ENCODE peak calls at places on chromosomes 1 and 21, in seven cellular contexts. C is colonic mucosa, E is AG04450, J is astrocyte, Q is GM06990, U is heart right ventricle, S is HFF-Myc. M is an unnamed sample.

GRCh38 chr1:213689260-213689659 is 298.5 kb upstream of the PROX1 start:
- DNase-seq in C (no peak), E (no peak), J (no peak), Q (no peak), U (no peak), S (no peak), M (no peak)

GRCh38 chr1:19616489-19616888 is 27.6 kb upstream of the NBL1 start:
- DNase-seq in C (no peak), E (no peak), J (no peak), Q (no peak), U (no peak), S (no peak), M (peak)

GRCh38 chr1:32470991-32471694 is 6.3 kb downstream of the ZBTB8B start:
- DNase-seq in C (no peak), E (no peak), J (no peak), Q (peak), U (no peak), S (no peak), M (no peak)

GRCh38 chr1:110370827-110371226 is 20.0 kb downstream of the SLC16A4 start:
- DNase-seq in C (no peak), E (no peak), J (peak), Q (no peak), U (no peak), S (no peak), M (peak)

GRCh38 chr21:35995522-35996088 is 64.7 kb downstream of the SETD4 start:
- DNase-seq in C (no peak), E (no peak), J (peak), Q (no peak), U (no peak), S (no peak), M (no peak)

GRCh38 chr1:36512842-36513241 is 30.1 kb upstream of the CSF3R start:
- DNase-seq in C (no peak), E (no peak), J (no peak), Q (no peak), U (no peak), S (no peak), M (no peak)

GRCh38 chr1:241408170-241408569 is 51.2 kb upstream of the RGS7 start:
- DNase-seq in C (no peak), E (no peak), J (no peak), Q (no peak), U (no peak), S (no peak), M (peak)

GRCh38 chr1:8302181-8302681 is 15.7 kb upstream of the SLC45A1 start:
- DNase-seq in C (no peak), E (no peak), J (peak), Q (no peak), U (no peak), S (no peak), M (no peak)

GRCh38 chr1:245686446-245687030 is 531.8 kb downstream of the KIF26B start:
- DNase-seq in C (no peak), E (no peak), J (no peak), Q (no peak), U (no peak), S (no peak), M (no peak)

GRCh38 chr1:245687129-245687635 is 532.4 kb downstream of the KIF26B start:
- DNase-seq in C (no peak), E (no peak), J (peak), Q (no peak), U (no peak), S (no peak), M (no peak)

GRCh38 chr1:245686006-245686405 is 531.2 kb downstream of the KIF26B start:
- DNase-seq in C (no peak), E (no peak), J (no peak), Q (no peak), U (no peak), S (no peak), M (no peak)

GRCh38 chr1:245688536-245689453 is 534.0 kb downstream of the KIF26B start:
- DNase-seq in C (no peak), E (no peak), J (no peak), Q (no peak), U (no peak), S (no peak), M (no peak)

DNA sequence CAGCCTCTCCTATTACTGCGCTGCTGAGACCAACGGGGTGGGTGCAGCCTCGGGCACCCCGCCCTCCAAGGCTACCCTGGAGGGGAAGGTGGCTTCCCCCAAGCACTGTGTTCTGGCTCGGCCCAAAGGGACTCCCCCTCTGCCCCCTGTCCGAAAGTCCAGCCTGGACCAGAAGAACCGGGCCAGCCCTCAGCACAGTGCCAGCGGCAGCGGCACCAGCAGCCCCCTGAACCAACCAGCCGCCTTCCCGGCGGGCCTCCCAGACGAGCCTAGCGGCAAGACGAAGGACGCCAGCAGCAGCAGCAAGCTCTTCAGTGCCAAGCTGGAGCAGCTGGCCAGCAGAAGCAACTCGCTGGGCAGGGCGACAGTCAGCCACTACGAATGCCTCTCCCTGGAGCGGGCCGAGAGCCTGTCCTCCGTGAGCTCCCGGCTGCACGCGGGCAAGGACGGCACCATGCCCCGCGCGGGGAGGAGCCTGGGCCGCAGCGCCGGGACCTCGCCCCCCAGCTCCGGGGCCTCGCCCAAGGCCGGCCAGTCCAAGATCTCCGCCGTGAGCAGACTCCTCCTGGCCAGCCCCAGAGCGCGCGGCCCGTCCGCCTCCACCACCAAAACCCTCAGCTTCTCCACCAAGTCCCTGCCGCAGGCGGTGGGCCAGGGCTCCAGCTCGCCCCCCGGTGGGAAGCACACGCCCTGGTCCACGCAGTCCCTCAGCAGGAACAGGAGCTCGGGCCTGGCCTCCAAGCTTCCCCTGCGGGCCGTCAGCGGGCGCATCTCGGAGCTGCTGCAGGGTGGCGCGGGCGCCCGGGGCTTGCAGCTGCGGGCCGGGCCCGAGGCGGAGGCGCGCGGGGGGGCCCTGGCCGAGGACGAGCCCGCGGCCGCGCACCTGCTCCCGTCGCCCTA is 533.1 kb downstream of the KIF26B start:
- DNase-seq in C (no peak), E (no peak), J (peak), Q (no peak), U (no peak), S (no peak), M (no peak)
- TF ChIP-seq CTCF in C (no peak), E (peak), J (no peak), Q (no peak), U (no peak), S (no peak), M (no peak)

GRCh38 chr1:159790237-159790917 is 9.6 kb downstream of the DUSP23 start:
- DNase-seq in C (no peak), E (no peak), J (no peak), Q (no peak), U (no peak), S (no peak), M (peak)
- H3K4me3 ChIP-seq in C (no peak), E (no peak), J (no peak), Q (no peak), U (no peak), S (no peak), M (no peak)

GRCh38 chr1:76381450-76382108 is 307.0 kb downstream of the ST6GALNAC3 start:
- DNase-seq in C (no peak), E (peak), J (peak), Q (no peak), U (no peak), S (no peak), M (peak)
- TF ChIP-seq CTCF in C (no peak), E (no peak), J (no peak), Q (no peak), U (no peak), S (no peak), M (no peak)

GRCh38 chr1:153563339-153563952 is 2.2 kb downstream of the S100A2 start:
- DNase-seq in C (no peak), E (no peak), J (no peak), Q (no peak), U (no peak), S (no peak), M (no peak)

GRCh38 chr1:153563991-153564390 is 1.7 kb downstream of the S100A2 start:
- DNase-seq in C (no peak), E (no peak), J (no peak), Q (no peak), U (no peak), S (no peak), M (no peak)

GRCh38 chr1:153566414-153567371 is 1.0 kb upstream of the S100A2 start:
- DNase-seq in C (peak), E (peak), J (peak), Q (peak), U (peak), S (peak), M (peak)

GRCh38 chr1:153567621-153568366 is 2.1 kb upstream of the S100A2 start:
- DNase-seq in C (peak), E (no peak), J (peak), Q (no peak), U (no peak), S (no peak), M (no peak)

DNA sequence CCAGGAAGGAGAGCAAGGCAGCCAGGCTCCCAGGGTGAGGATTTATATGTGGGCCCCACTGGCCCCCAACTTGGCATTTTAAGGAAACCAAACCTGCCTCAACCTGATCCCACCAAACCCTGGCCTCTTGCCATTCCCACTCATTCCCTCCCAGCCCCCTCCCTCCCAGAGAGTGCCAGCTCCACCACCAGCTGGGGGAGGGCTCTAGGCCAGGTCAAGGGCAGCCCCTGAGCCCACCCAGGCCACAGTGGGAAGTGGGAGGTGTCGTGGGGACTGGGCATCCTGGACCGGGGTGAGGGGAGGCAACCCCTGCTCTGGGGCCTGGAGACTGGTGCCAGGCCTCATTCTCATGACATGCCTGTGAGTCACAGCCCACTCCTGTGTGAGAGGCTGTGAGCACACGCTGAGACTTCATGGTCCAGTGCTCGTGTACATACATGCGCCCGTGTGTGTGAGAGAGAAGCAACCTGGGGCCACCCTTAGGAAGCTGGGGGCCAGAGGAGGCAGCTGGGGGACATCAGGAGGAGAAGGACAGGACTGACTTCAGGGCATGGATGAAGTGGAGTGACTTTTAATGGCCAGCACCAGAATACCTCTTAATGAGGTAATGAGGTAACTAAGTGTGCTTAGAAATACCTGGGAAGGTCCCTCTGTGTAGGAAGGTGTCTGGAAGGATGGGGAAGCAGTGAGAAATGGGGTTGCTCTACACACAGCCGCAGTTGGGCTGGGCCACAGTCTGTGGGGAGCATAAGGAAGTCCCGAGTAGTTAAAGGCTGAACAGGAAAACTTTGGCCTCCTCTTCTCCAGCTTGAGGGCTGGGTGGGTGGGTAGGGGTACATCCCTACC is at the start of gene S100A2:
- DNase-seq in C (peak), E (peak), J (peak), Q (peak), U (no peak), S (peak), M (peak)
- H3K4me3 ChIP-seq in C (no peak), E (peak), J (peak), Q (no peak), U (no peak), S (no peak), M (no peak)

GRCh38 chr1:91529856-91530255 is 29.2 kb downstream of the CDC7 start:
- DNase-seq in C (no peak), E (peak), J (peak), Q (no peak), U (no peak), S (peak), M (peak)
- TF ChIP-seq CTCF in C (no peak), E (peak), J (peak), Q (peak), U (peak), S (peak), M (peak)